ENCODE peak calls at places on chromosomes 2 and 18, in nine cellular contexts. N is kidney tubule cell, U is IMR-90, J is uterus, H is tibial artery, V is NCI-H345, W is nucleus accumbens, R is A172, M is fibroblast of the conjunctiva. L is an unnamed sample.

GRCh38 chr2:80351229-80351628 is 46.7 kb upstream of the LRRTM1 start:
- DNase-seq in V (no peak), U (no peak), R (peak; percentile 65), J (no peak), H (no peak), M (no peak), N (peak; percentile 58), W (no peak), L (no peak)

GRCh38 chr18:45962866-45963265 is 4.3 kb downstream of the EPG5 start:
- DNase-seq in M (no peak), H (no peak), V (no peak), W (no peak), U (peak; percentile 81), J (no peak), R (peak; percentile 76), N (peak; percentile 85), L (peak; percentile 8)

GRCh38 chr2:118474151-118474561 is 373.3 kb downstream of the EN1 start:
- DNase-seq in R (no peak), V (no peak), H (no peak), W (no peak), J (no peak), U (no peak), N (no peak), M (no peak), L (no peak)

GRCh38 chr2:162559194-162559593 is 215.3 kb downstream of the GCA start:
- DNase-seq in U (no peak), M (no peak), N (no peak), J (no peak), V (no peak), R (no peak), W (no peak), H (no peak), L (no peak)

GRCh38 chr2:63764630-63765029 is 77.1 kb upstream of the UGP2 start:
- DNase-seq in R (no peak), M (no peak), N (no peak), J (no peak), V (no peak), U (no peak), H (no peak), W (no peak), L (no peak)

GRCh38 chr2:200695178-200695930 is 109.5 kb downstream of the AOX1 start:
- DNase-seq in V (no peak), M (no peak), W (no peak), H (peak; percentile 48), N (no peak), R (no peak), J (no peak), U (no peak), L (no peak)

GRCh38 chr18:26575865-26576217 is 27.5 kb upstream of the KCTD1 start:
- DNase-seq in H (no peak), V (peak; percentile 35), N (peak; percentile 11), U (no peak), R (no peak), M (no peak), W (no peak), J (no peak), L (no peak)

GRCh38 chr2:15942711-15943345 is 2.5 kb downstream of the MYCN start:
- DNase-seq in M (no peak), V (no peak), R (no peak), U (no peak), H (no peak), W (peak; percentile 51), J (no peak), N (no peak), L (no peak)

GRCh38 chr18:53796042-53796729 is 428.3 kb downstream of the MBD2 start:
- DNase-seq in W (no peak), H (peak; percentile 39), N (peak; percentile 88), J (no peak), R (peak; percentile 76), V (no peak), M (peak; percentile 92), U (peak; percentile 1), L (no peak)

GRCh38 chr2:207239222-207239674 is 73.5 kb upstream of the KLF7 start:
- DNase-seq in W (no peak), H (peak; percentile 92), V (no peak), N (peak; percentile 98), J (peak; percentile 56), R (peak; percentile 96), U (peak; percentile 100), M (peak; percentile 98), L (no peak)

GRCh38 chr2:135688002-135688401 is 53.7 kb upstream of the UBXN4 start:
- DNase-seq in J (no peak), H (no peak), V (no peak), R (no peak), W (no peak), N (no peak), U (peak; percentile 44), M (no peak), L (no peak)

GRCh38 chr2:145017149-145017548 is 497.2 kb upstream of the ZEB2 start:
- DNase-seq in N (no peak), H (no peak), U (no peak), R (no peak), V (no peak), J (no peak), W (no peak), M (no peak), L (no peak)

L was measured in CD4-positive, CD25-positive, alpha-beta regulatory T cell.